ENCODE peak calls at places on chromosome 7, in six cellular contexts. F, O, X, M, W and I are unnamed samples.

GRCh38 chr7:140478361-140479061 is 794 bp downstream of the MKRN1 start:
- DNase-seq in F (peak; percentile 88), O (no peak), X (peak; percentile 43), M (peak; percentile 38), W (peak; percentile 41), I (peak; percentile 56)

GRCh38 chr7:75734586-75735047 is 4.1 kb downstream of the HIP1 start:
- DNase-seq in F (no peak), O (no peak), X (no peak), M (no peak), W (no peak), I (peak; percentile 21)

GRCh38 chr7:22357311-22358175 is 589 bp upstream of the RAPGEF5 start:
- DNase-seq in F (no peak), O (no peak), X (no peak), M (no peak), W (no peak), I (peak; percentile 82)

GRCh38 chr7:156456503-156457115 is 184.0 kb upstream of the RNF32 start:
- DNase-seq in F (no peak), O (no peak), X (no peak), M (no peak), W (no peak), I (no peak)

GRCh38 chr7:36440880-36441279 is 51.2 kb downstream of the ANLN start:
- DNase-seq in F (peak; percentile 37), O (no peak), X (no peak), M (no peak), W (no peak), I (no peak)

GRCh38 chr7:27182285-27182827 is 2.7 kb downstream of the HOXA11 start:
- DNase-seq in F (no peak), O (peak; percentile 5), X (no peak), M (peak; percentile 35), W (no peak), I (no peak)

GRCh38 chr7:117531845-117532244 is 52.0 kb downstream of the CFTR start:
- DNase-seq in F (no peak), O (no peak), X (no peak), M (no peak), W (no peak), I (no peak)

GRCh38 chr7:18356195-18356645 is 139.3 kb upstream of the HDAC9 start:
- DNase-seq in F (peak; percentile 54), O (no peak), X (no peak), M (no peak), W (no peak), I (peak; percentile 19)

GRCh38 chr7:142088022-142088714 is 23.4 kb upstream of the MGAM2 start:
- DNase-seq in F (no peak), O (no peak), X (no peak), M (no peak), W (no peak), I (no peak)

GRCh38 chr7:47471831-47472230 is 110.1 kb downstream of the TNS3 start:
- DNase-seq in F (no peak), O (no peak), X (no peak), M (no peak), W (no peak), I (no peak)

GRCh38 chr7:997404-998395 is 14.7 kb downstream of the CYP2W1 start:
- DNase-seq in F (no peak), O (no peak), X (no peak), M (no peak), W (no peak), I (no peak)

GRCh38 chr7:95470452-95470851 is 15.3 kb upstream of the ASB4 start:
- DNase-seq in F (peak; percentile 81), O (no peak), X (peak; percentile 35), M (no peak), W (peak; percentile 22), I (peak; percentile 5)

GRCh38 chr7:118312051-118312450 is 87.5 kb downstream of the ANKRD7 start:
- DNase-seq in F (peak; percentile 61), O (no peak), X (no peak), M (no peak), W (no peak), I (no peak)

GRCh38 chr7:149753370-149754233 is 19.8 kb downstream of the ZNF467 start:
- DNase-seq in F (no peak), O (peak; percentile 66), X (no peak), M (no peak), W (no peak), I (peak; percentile 40)

GRCh38 chr7:148588891-148589215 is 1.7 kb upstream of the C7orf33 start:
- DNase-seq in F (no peak), O (no peak), X (no peak), M (no peak), W (no peak), I (no peak)

GRCh38 chr7:112869111-112869774 is 79.0 kb upstream of the TMEM168 start:
- DNase-seq in F (peak; percentile 78), O (peak; percentile 34), X (no peak), M (no peak), W (no peak), I (peak; percentile 13)

GRCh38 chr7:11486271-11486670 is 345.7 kb downstream of the THSD7A start:
- DNase-seq in F (no peak), O (no peak), X (no peak), M (no peak), W (no peak), I (no peak)

GRCh38 chr7:84191842-84192241 is 2.7 kb downstream of the SEMA3A start:
- DNase-seq in F (no peak), O (no peak), X (no peak), M (no peak), W (no peak), I (no peak)

GRCh38 chr7:128845987-128846386 is 15.8 kb downstream of the FLNC start:
- DNase-seq in F (no peak), O (no peak), X (no peak), M (no peak), W (no peak), I (no peak)

GRCh38 chr7:40969641-40970040 is 733.2 kb downstream of the INHBA start:
- DNase-seq in F (no peak), O (no peak), X (no peak), M (no peak), W (no peak), I (no peak)

GRCh38 chr7:2823124-2823523 is 21.0 kb downstream of the GNA12 start:
- DNase-seq in F (no peak), O (no peak), X (no peak), M (no peak), W (no peak), I (no peak)

GRCh38 chr7:154860621-154861375 is 142.1 kb downstream of the PAXIP1 start:
- DNase-seq in F (no peak), O (no peak), X (no peak), M (no peak), W (no peak), I (no peak)

GRCh38 chr7:42238709-42239395 is 1.8 kb upstream of the GLI3 start:
- DNase-seq in F (no peak), O (no peak), X (no peak), M (peak; percentile 84), W (peak; percentile 79), I (peak; percentile 97)

GRCh38 chr7:7306231-7306630 is 123.9 kb downstream of the C1GALT1 start:
- DNase-seq in F (no peak), O (no peak), X (no peak), M (no peak), W (no peak), I (no peak)

DNA sequence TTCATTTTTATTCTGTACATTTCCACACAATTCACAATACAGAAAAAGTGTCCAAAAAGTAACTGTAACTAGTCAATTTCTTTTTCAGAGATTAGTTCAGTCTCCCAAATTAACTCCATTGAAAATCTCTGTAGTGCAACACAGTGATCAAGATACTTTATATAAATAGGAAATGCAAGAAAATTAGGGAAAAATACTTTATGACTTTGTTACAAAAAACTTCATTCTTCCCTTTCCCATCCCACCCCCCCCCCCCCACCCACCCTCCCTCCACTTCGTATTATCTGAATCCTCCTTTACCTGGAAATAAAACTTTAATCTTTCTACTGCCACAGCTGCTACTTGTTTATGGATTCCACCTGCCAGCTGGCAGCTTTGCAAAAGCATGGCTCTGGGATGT is 37.5 kb upstream of the PTN start:
- DNase-seq in F (no peak), O (no peak), X (no peak), M (no peak), W (no peak), I (no peak)
- TF ChIP-seq POLR2A in F (no peak), O (no peak), X (no peak), M (no peak), W (no peak), I (no peak)

DNA sequence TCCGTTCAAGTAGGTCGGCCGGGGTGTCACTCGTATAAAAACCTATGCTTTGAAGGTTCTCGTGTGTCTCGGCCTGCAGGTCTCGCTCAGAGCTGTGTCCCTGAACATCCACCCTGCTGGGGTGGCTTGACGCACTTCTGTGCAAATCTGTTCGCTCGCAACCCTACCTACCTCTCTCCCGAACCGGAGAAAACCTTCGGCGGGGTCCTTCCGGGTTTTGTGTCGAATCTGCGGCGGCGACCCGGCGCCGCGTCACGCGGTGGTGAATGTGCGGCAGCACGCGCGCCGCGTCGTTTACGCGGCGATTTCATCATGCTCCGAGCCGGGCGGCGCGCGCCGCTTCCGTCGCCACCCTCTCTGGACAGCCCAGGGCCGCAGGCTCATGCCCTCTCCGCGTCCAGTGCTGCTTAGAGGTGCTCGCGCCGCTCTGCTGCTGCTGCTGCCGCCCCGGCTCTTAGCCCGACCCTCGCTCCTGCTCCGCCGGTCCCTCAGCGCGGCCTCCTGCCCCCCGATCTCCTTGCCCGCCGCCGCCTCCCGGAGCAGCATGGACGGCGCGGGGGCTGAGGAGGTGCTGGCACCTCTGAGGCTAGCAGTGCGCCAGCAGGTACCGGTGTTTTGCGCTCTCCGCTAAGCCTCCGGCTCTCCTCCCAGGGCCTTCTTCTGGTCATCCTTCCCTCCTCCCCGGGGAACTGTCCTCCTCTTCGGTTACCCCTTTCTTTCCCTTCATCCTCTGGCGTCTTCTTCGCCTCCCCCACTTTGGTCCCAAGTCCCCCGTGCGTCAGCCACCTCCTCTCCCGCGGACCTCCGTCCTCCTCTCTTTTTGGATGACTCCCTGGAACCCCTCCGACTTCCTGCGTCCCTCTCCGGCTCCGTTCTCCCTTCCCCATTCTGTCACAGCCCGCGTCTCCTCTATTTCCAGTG is at the start of gene GARS1:
- DNase-seq in F (peak; percentile 98), O (peak; percentile 93), X (peak; percentile 79), M (peak; percentile 84), W (peak; percentile 82), I (peak; percentile 89)
- TF ChIP-seq POLR2A in F (peak; percentile 96), O (peak; percentile 67), X (peak; percentile 96), M (peak; percentile 88), W (peak; percentile 85), I (peak; percentile 98)

GRCh38 chr7:55467047-55467593 is 102.0 kb downstream of the LANCL2 start:
- DNase-seq in F (no peak), O (no peak), X (no peak), M (no peak), W (no peak), I (no peak)
- TF ChIP-seq POLR2A in F (no peak), O (no peak), X (no peak), M (no peak), W (no peak), I (no peak)

DNA sequence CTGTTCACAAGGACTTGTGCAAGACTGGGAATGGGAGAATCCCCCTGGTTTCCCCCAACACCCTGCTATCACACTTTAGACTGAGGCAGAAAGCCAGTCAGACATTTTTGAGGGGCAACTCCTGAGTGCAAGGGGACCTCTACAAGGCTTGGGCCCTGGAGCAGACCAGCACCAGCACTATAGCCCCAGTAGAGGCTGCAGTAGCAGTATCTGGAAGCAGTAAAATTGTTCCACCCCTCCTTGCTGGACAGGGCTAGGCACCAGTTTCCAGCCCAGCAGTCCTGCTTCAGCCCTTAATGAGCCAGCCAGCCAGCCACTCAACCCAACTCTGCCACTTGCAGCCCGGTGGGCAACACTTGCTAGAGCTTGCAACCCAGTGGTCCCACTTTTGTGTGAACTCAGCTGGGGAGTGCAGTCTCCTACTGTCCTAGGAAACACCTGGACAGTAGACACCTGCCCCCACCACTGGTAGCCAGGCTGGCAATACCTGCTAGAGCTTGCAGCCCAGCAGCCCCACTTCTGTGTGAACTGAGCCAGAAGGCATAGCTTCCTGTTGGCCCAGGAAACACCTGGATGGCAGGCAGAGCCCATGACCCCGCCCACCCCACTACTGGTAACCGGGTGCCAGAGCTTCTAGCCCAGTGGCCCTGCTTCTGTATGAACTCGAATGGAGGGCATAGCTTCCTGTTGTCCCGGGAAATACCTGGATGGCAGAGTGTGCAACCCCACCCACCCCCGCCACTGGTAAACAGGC is 65.0 kb downstream of the FBXL13 start:
- DNase-seq in F (no peak), O (peak; percentile 37), X (no peak), M (no peak), W (no peak), I (no peak)
- TF ChIP-seq POLR2A in F (no peak), O (no peak), X (no peak), M (no peak), W (no peak), I (no peak)